ENCODE peak calls at places on chromosomes 3 and 15, in ten cellular contexts. Z is activated naive CD8-positive, alpha-beta T cell treated with anti-CD3 and anti-CD28 coated beads, Interleukin-2, amount 50 U/mL, for 24 hours; S is uterus; X is Panc1; D is A549; O is NCI-H774; I is stimulated activated CD4-positive, alpha-beta T cell treated with anti-CD3 and anti-CD28 coated beads, Interleukin-12 subunit alpha, Interleukin-12 subunit beta, amount 100 ng/mL, for 4 hours; T is NCI-H1092; V is glomerular endothelial cell; L is NCI-H1105. E is an unnamed sample.

GRCh38 chr3:27796365-27796875 is 74.3 kb upstream of the EOMES start:
- DNase-seq in O (no peak), T (no peak), Z (no peak), I (no peak), X (no peak), L (no peak), V (no peak), D (no peak), S (no peak), E (no peak)

GRCh38 chr3:150703756-150704344 is at the start of gene ERICH6:
- DNase-seq in V (peak; percentile 47), S (peak; percentile 88), T (peak; percentile 80), Z (peak; percentile 87), I (peak; percentile 67), O (peak; percentile 95), D (peak; percentile 92), L (peak; percentile 89), X (peak; percentile 61), E (peak; percentile 92)

GRCh38 chr3:132596326-132596725 is 744 bp upstream of the ACKR4 start:
- DNase-seq in O (no peak), L (no peak), T (no peak), V (no peak), I (no peak), Z (no peak), X (no peak), D (no peak), S (no peak), E (no peak)

GRCh38 chr3:37135561-37135960 is 38.8 kb downstream of the LRRFIP2 start:
- DNase-seq in V (no peak), L (no peak), T (no peak), X (no peak), Z (no peak), O (no peak), D (no peak), S (no peak), I (no peak), E (no peak)

GRCh38 chr3:46276497-46277099 is 34.3 kb downstream of the CCR3 start:
- DNase-seq in O (no peak), I (peak; percentile 74), X (peak; percentile 17), V (no peak), T (no peak), S (peak; percentile 19), D (peak; percentile 18), L (no peak), Z (peak; percentile 79), E (peak; percentile 73)

GRCh38 chr3:52128118-52128683 is 26.0 kb downstream of the POC1A start:
- DNase-seq in O (no peak), D (peak; percentile 55), X (peak; percentile 25), V (no peak), I (no peak), Z (no peak), T (no peak), S (no peak), L (no peak), E (no peak)

GRCh38 chr3:59994720-59995304 is 945.0 kb upstream of the CFAP20DC start:
- DNase-seq in X (no peak), I (no peak), L (no peak), D (no peak), V (no peak), Z (no peak), T (no peak), S (no peak), O (no peak), E (no peak)

GRCh38 chr3:158570999-158571702 is at the start of gene MLF1:
- DNase-seq in T (peak; percentile 89), S (peak; percentile 97), L (peak; percentile 98), I (peak; percentile 77), X (peak; percentile 81), D (peak; percentile 95), O (peak; percentile 98), V (peak; percentile 65), Z (peak; percentile 79), E (peak; percentile 97)

GRCh38 chr3:16790432-16791379 is 94.0 kb upstream of the PLCL2 start:
- DNase-seq in X (no peak), D (no peak), V (no peak), O (no peak), T (no peak), Z (no peak), I (no peak), L (no peak), S (no peak), E (no peak)

GRCh38 chr3:108222813-108223307 is 636 bp upstream of the IFT57 start:
- DNase-seq in T (no peak), X (no peak), L (no peak), S (no peak), Z (no peak), V (no peak), I (no peak), O (no peak), D (no peak), E (no peak)

GRCh38 chr3:157149136-157149696 is 10.7 kb downstream of the CCNL1 start:
- DNase-seq in Z (no peak), I (no peak), D (no peak), X (no peak), T (no peak), V (no peak), L (no peak), O (no peak), S (no peak), E (no peak)

GRCh38 chr3:7640787-7641186 is 779.9 kb downstream of the GRM7 start:
- DNase-seq in T (no peak), I (no peak), V (no peak), Z (no peak), X (no peak), O (no peak), D (no peak), S (no peak), L (no peak), E (no peak)

GRCh38 chr3:125958511-125959316 is 10.3 kb upstream of the ROPN1B start:
- DNase-seq in X (no peak), Z (no peak), S (no peak), D (no peak), L (no peak), O (no peak), I (no peak), V (no peak), T (no peak), E (no peak)

GRCh38 chr15:95684693-95685115 is 645.8 kb upstream of the NR2F2 start:
- DNase-seq in V (peak; percentile 88), S (peak; percentile 28), Z (no peak), X (peak; percentile 72), D (peak; percentile 72), I (no peak), O (no peak), T (no peak), L (no peak), E (no peak)

GRCh38 chr3:127056281-127056680 is 73.4 kb downstream of the PLXNA1 start:
- DNase-seq in Z (no peak), S (no peak), D (no peak), I (no peak), O (no peak), T (no peak), V (no peak), X (no peak), L (no peak), E (no peak)

GRCh38 chr15:58699769-58700168 is 49.7 kb downstream of the ADAM10 start:
- DNase-seq in D (no peak), V (no peak), Z (no peak), T (no peak), I (no peak), X (no peak), O (no peak), S (no peak), L (no peak), E (no peak)

GRCh38 chr3:109442531-109442930 is 105.2 kb upstream of the DPPA4 start:
- DNase-seq in I (no peak), X (no peak), S (no peak), V (no peak), D (no peak), T (no peak), L (no peak), Z (no peak), O (no peak), E (no peak)

GRCh38 chr15:82999905-83000671 is 11.4 kb downstream of the C15orf40 start:
- DNase-seq in V (no peak), D (peak; percentile 69), L (peak; percentile 11), Z (peak; percentile 18), S (no peak), O (peak; percentile 50), X (peak; percentile 51), I (no peak), T (peak; percentile 3), E (no peak)

GRCh38 chr15:88740356-88740755 is 62.9 kb upstream of the ACAN start:
- DNase-seq in X (no peak), D (no peak), L (no peak), Z (no peak), O (no peak), S (no peak), T (no peak), V (no peak), I (no peak), E (no peak)

GRCh38 chr15:80152896-80153876 is at the start of gene FAH:
- DNase-seq in X (no peak), D (no peak), O (no peak), Z (peak; percentile 55), V (no peak), T (no peak), L (no peak), S (no peak), I (peak; percentile 17), E (peak; percentile 70)

GRCh38 chr3:54853573-54854404 is 74.1 kb downstream of the LRTM1 start:
- DNase-seq in I (peak; percentile 30), X (no peak), D (peak; percentile 25), L (peak; percentile 30), S (peak; percentile 67), Z (peak; percentile 53), T (peak; percentile 7), V (no peak), O (peak; percentile 34), E (peak; percentile 66)

GRCh38 chr15:45306105-45306504 is 54.1 kb downstream of the SLC28A2 start:
- DNase-seq in L (no peak), S (no peak), T (no peak), V (no peak), D (no peak), X (no peak), I (no peak), O (no peak), Z (no peak), E (no peak)

GRCh38 chr15:63502843-63503738 is 1.3 kb upstream of the USP3 start:
- DNase-seq in V (no peak), X (peak; percentile 85), L (no peak), I (peak; percentile 56), D (peak; percentile 99), S (peak; percentile 90), O (no peak), Z (peak; percentile 91), T (no peak), E (peak; percentile 96)

GRCh38 chr15:50753463-50753862 is 12.0 kb downstream of the SPPL2A start:
- DNase-seq in V (no peak), L (no peak), X (no peak), D (no peak), I (no peak), T (no peak), S (no peak), O (no peak), Z (no peak), E (no peak)

GRCh38 chr3:61632568-61633175 is 71.3 kb downstream of the PTPRG start:
- DNase-seq in S (no peak), L (no peak), X (no peak), D (no peak), I (no peak), T (no peak), O (no peak), V (no peak), Z (no peak), E (no peak)

GRCh38 chr3:160210799-160211221 is 14.4 kb upstream of the C3orf80 start:
- DNase-seq in T (no peak), L (no peak), X (peak; percentile 12), I (no peak), Z (no peak), V (no peak), S (no peak), O (no peak), D (peak; percentile 66), E (no peak)

GRCh38 chr15:46309914-46310313 is 675.1 kb downstream of the SQOR start:
- DNase-seq in X (no peak), T (peak; percentile 44), O (peak; percentile 6), V (no peak), S (no peak), Z (no peak), I (no peak), L (peak; percentile 29), D (no peak), E (no peak)

GRCh38 chr15:30992073-30992363 is 590 bp upstream of the MTMR10 start:
- DNase-seq in T (no peak), I (no peak), D (no peak), S (no peak), L (no peak), Z (no peak), V (no peak), O (peak; percentile 50), X (no peak), E (no peak)

E was measured in lung.